ENCODE peak calls at places on chromosomes 1 and 21, in eight cellular contexts. One of them, this sample, is unnamed.
A peak's percentile ranks its signal among the peaks of the same experiment; 100 is the strongest.

GRCh38 chr1:18175530-18176377 is 68.2 kb downstream of the IGSF21 start:
- DNase-seq in adipocyte: no peak
- DNase-seq in transverse colon: no peak
- DNase-seq in upper lobe of right lung: no peak
- DNase-seq in esophagus muscularis mucosa: no peak
- DNase-seq in HCT116: no peak
- DNase-seq in heart right ventricle: peak; percentile 56
- DNase-seq in left lung: no peak
- DNase-seq in this sample: no peak

GRCh38 chr1:224565611-224566406 is 50.3 kb upstream of the CNIH3 start:
- DNase-seq in adipocyte: no peak
- DNase-seq in transverse colon: no peak
- DNase-seq in upper lobe of right lung: no peak
- DNase-seq in esophagus muscularis mucosa: peak; percentile 5
- DNase-seq in HCT116: no peak
- DNase-seq in heart right ventricle: no peak
- DNase-seq in left lung: no peak
- DNase-seq in this sample: no peak

GRCh38 chr1:31674626-31675025 is 29.2 kb downstream of the COL16A1 start:
- DNase-seq in adipocyte: peak; percentile 43
- DNase-seq in transverse colon: no peak
- DNase-seq in upper lobe of right lung: no peak
- DNase-seq in esophagus muscularis mucosa: no peak
- DNase-seq in HCT116: no peak
- DNase-seq in heart right ventricle: no peak
- DNase-seq in left lung: no peak
- DNase-seq in this sample: no peak

GRCh38 chr1:61295818-61296537 is 213.6 kb downstream of the NFIA start:
- DNase-seq in adipocyte: no peak
- DNase-seq in transverse colon: no peak
- DNase-seq in upper lobe of right lung: no peak
- DNase-seq in esophagus muscularis mucosa: no peak
- DNase-seq in HCT116: no peak
- DNase-seq in heart right ventricle: no peak
- DNase-seq in left lung: no peak
- DNase-seq in this sample: no peak

GRCh38 chr21:43864806-43865470 is at the start of gene AGPAT3:
- DNase-seq in adipocyte: peak; percentile 70
- DNase-seq in transverse colon: no peak
- DNase-seq in upper lobe of right lung: no peak
- DNase-seq in esophagus muscularis mucosa: no peak
- DNase-seq in HCT116: no peak
- DNase-seq in heart right ventricle: no peak
- DNase-seq in left lung: no peak
- DNase-seq in this sample: no peak

GRCh38 chr1:180092931-180093650 is 61.6 kb upstream of the QSOX1 start:
- DNase-seq in adipocyte: peak; percentile 38
- DNase-seq in transverse colon: no peak
- DNase-seq in upper lobe of right lung: no peak
- DNase-seq in esophagus muscularis mucosa: no peak
- DNase-seq in HCT116: no peak
- DNase-seq in heart right ventricle: no peak
- DNase-seq in left lung: no peak
- DNase-seq in this sample: no peak

GRCh38 chr1:4594286-4594991 is 60.0 kb upstream of the AJAP1 start:
- DNase-seq in adipocyte: no peak
- DNase-seq in transverse colon: no peak
- DNase-seq in upper lobe of right lung: no peak
- DNase-seq in esophagus muscularis mucosa: no peak
- DNase-seq in HCT116: no peak
- DNase-seq in heart right ventricle: no peak
- DNase-seq in left lung: no peak
- DNase-seq in this sample: no peak

GRCh38 chr21:38376693-38377092 is 119.9 kb downstream of the KCNJ15 start:
- DNase-seq in adipocyte: no peak
- DNase-seq in transverse colon: no peak
- DNase-seq in upper lobe of right lung: no peak
- DNase-seq in esophagus muscularis mucosa: peak; percentile 89
- DNase-seq in HCT116: no peak
- DNase-seq in heart right ventricle: no peak
- DNase-seq in left lung: no peak
- DNase-seq in this sample: no peak

GRCh38 chr1:158600735-158601134 is 4.3 kb upstream of the OR10Z1 start:
- DNase-seq in adipocyte: no peak
- DNase-seq in transverse colon: no peak
- DNase-seq in upper lobe of right lung: no peak
- DNase-seq in esophagus muscularis mucosa: no peak
- DNase-seq in HCT116: no peak
- DNase-seq in heart right ventricle: no peak
- DNase-seq in left lung: no peak
- DNase-seq in this sample: no peak

GRCh38 chr1:192225266-192225665 is 67.0 kb downstream of the RGS18 start:
- DNase-seq in adipocyte: no peak
- DNase-seq in transverse colon: no peak
- DNase-seq in upper lobe of right lung: no peak
- DNase-seq in esophagus muscularis mucosa: no peak
- DNase-seq in HCT116: no peak
- DNase-seq in heart right ventricle: no peak
- DNase-seq in left lung: no peak
- DNase-seq in this sample: no peak

GRCh38 chr1:198220428-198220827 is 63.6 kb downstream of the NEK7 start:
- DNase-seq in adipocyte: peak; percentile 54
- DNase-seq in transverse colon: no peak
- DNase-seq in upper lobe of right lung: no peak
- DNase-seq in esophagus muscularis mucosa: no peak
- DNase-seq in HCT116: peak; percentile 82
- DNase-seq in heart right ventricle: no peak
- DNase-seq in left lung: no peak
- DNase-seq in this sample: no peak

GRCh38 chr1:10909697-10910489 is 102.6 kb upstream of the TARDBP start:
- DNase-seq in adipocyte: peak; percentile 28
- DNase-seq in transverse colon: peak; percentile 78
- DNase-seq in upper lobe of right lung: peak; percentile 90
- DNase-seq in esophagus muscularis mucosa: no peak
- DNase-seq in HCT116: no peak
- DNase-seq in heart right ventricle: no peak
- DNase-seq in left lung: peak; percentile 55
- DNase-seq in this sample: peak; percentile 69

GRCh38 chr1:175933801-175934200 is 190.4 kb upstream of the TNR start:
- DNase-seq in adipocyte: no peak
- DNase-seq in transverse colon: no peak
- DNase-seq in upper lobe of right lung: no peak
- DNase-seq in esophagus muscularis mucosa: no peak
- DNase-seq in HCT116: no peak
- DNase-seq in heart right ventricle: peak; percentile 38
- DNase-seq in left lung: no peak
- DNase-seq in this sample: no peak

GRCh38 chr1:180482425-180483275 is 19.7 kb downstream of the ACBD6 start:
- DNase-seq in adipocyte: peak; percentile 89
- DNase-seq in transverse colon: no peak
- DNase-seq in upper lobe of right lung: no peak
- DNase-seq in esophagus muscularis mucosa: no peak
- DNase-seq in HCT116: no peak
- DNase-seq in heart right ventricle: peak; percentile 13
- DNase-seq in left lung: no peak
- DNase-seq in this sample: no peak

GRCh38 chr1:240004086-240004749 is 87.5 kb upstream of the FMN2 start:
- DNase-seq in adipocyte: peak; percentile 48
- DNase-seq in transverse colon: no peak
- DNase-seq in upper lobe of right lung: no peak
- DNase-seq in esophagus muscularis mucosa: no peak
- DNase-seq in HCT116: no peak
- DNase-seq in heart right ventricle: no peak
- DNase-seq in left lung: no peak
- DNase-seq in this sample: no peak

GRCh38 chr1:218353656-218354055 is 8.5 kb downstream of the TGFB2 start:
- DNase-seq in adipocyte: no peak
- DNase-seq in transverse colon: no peak
- DNase-seq in upper lobe of right lung: no peak
- DNase-seq in esophagus muscularis mucosa: no peak
- DNase-seq in HCT116: no peak
- DNase-seq in heart right ventricle: no peak
- DNase-seq in left lung: no peak
- DNase-seq in this sample: no peak

GRCh38 chr1:47658161-47658920 is 220.5 kb downstream of the FOXD2 start:
- DNase-seq in adipocyte: no peak
- DNase-seq in transverse colon: no peak
- DNase-seq in upper lobe of right lung: peak; percentile 38
- DNase-seq in esophagus muscularis mucosa: no peak
- DNase-seq in HCT116: no peak
- DNase-seq in heart right ventricle: no peak
- DNase-seq in left lung: no peak
- DNase-seq in this sample: no peak

GRCh38 chr1:230713915-230714764 is at the start of gene AGT:
- DNase-seq in adipocyte: peak; percentile 86
- DNase-seq in transverse colon: peak; percentile 48
- DNase-seq in upper lobe of right lung: no peak
- DNase-seq in esophagus muscularis mucosa: no peak
- DNase-seq in HCT116: no peak
- DNase-seq in heart right ventricle: peak; percentile 84
- DNase-seq in left lung: peak; percentile 47
- DNase-seq in this sample: no peak

GRCh38 chr21:37368536-37369279 is 2.1 kb downstream of the DYRK1A start:
- DNase-seq in adipocyte: peak; percentile 45
- DNase-seq in transverse colon: no peak
- DNase-seq in upper lobe of right lung: no peak
- DNase-seq in esophagus muscularis mucosa: no peak
- DNase-seq in HCT116: no peak
- DNase-seq in heart right ventricle: no peak
- DNase-seq in left lung: no peak
- DNase-seq in this sample: no peak
- H3K4me1 ChIP-seq in adipocyte: peaks cover 41% of the 10 kb centered on the region
- H3K4me1 ChIP-seq in transverse colon: peaks cover 52% of the 10 kb centered on the region
- H3K4me1 ChIP-seq in upper lobe of right lung: peaks cover 49% of the 10 kb centered on the region
- H3K4me1 ChIP-seq in esophagus muscularis mucosa: peaks cover 64% of the 10 kb centered on the region
- H3K4me1 ChIP-seq in HCT116: peaks cover 48% of the 10 kb centered on the region
- H3K4me1 ChIP-seq in heart right ventricle: peaks cover 67% of the 10 kb centered on the region
- H3K4me1 ChIP-seq in left lung: peaks cover 9% of the 10 kb centered on the region
- H3K4me1 ChIP-seq in this sample: peaks cover 34% of the 10 kb centered on the region

GRCh38 chr1:12168451-12169160 is 1.8 kb downstream of the TNFRSF1B start:
- DNase-seq in adipocyte: no peak
- DNase-seq in transverse colon: no peak
- DNase-seq in upper lobe of right lung: no peak
- DNase-seq in esophagus muscularis mucosa: no peak
- DNase-seq in HCT116: no peak
- DNase-seq in heart right ventricle: peak; percentile 65
- DNase-seq in left lung: no peak
- DNase-seq in this sample: no peak
- H3K4me1 ChIP-seq in adipocyte: peaks cover 30% of the 10 kb centered on the region
- H3K4me1 ChIP-seq in transverse colon: peaks cover 19% of the 10 kb centered on the region
- H3K4me1 ChIP-seq in upper lobe of right lung: peaks cover 44% of the 10 kb centered on the region
- H3K4me1 ChIP-seq in esophagus muscularis mucosa: peaks cover 64% of the 10 kb centered on the region
- H3K4me1 ChIP-seq in HCT116: no peaks in the 10 kb centered on the region
- H3K4me1 ChIP-seq in heart right ventricle: peaks cover 63% of the 10 kb centered on the region
- H3K4me1 ChIP-seq in left lung: peaks cover 6% of the 10 kb centered on the region
- H3K4me1 ChIP-seq in this sample: peaks cover 4% of the 10 kb centered on the region

DNA sequence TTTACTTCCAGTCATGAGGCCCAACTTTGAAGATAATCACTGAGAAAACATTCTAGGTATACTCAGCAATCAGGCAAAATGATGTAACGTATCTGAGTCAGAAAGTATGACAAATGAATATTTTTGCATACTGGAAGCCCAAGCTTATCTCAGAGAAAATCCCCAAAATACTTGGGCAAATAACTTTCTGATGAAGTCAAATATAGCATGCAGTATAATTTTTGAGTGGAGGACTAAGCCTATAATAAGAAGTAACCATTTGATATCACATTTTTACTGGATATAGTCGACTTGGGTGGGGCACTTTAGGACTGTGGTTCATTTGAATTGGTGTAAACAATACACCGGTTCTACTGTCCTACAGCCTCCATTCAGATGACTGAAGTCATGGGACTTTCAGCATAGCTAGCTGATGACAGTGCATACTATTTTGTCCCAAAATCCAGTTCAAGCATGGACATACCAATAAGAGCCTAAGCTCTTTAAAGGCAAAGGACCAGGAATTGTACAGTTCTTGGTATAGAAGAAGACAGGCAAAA is 2.3 kb upstream of the GADD45A start:
- DNase-seq in adipocyte: peak; percentile 86
- DNase-seq in transverse colon: no peak
- DNase-seq in upper lobe of right lung: no peak
- DNase-seq in esophagus muscularis mucosa: no peak
- DNase-seq in HCT116: no peak
- DNase-seq in heart right ventricle: no peak
- DNase-seq in left lung: no peak
- DNase-seq in this sample: no peak
- H3K4me1 ChIP-seq in adipocyte: peaks cover 30% of the 10 kb centered on the region
- H3K4me1 ChIP-seq in transverse colon: peaks cover 27% of the 10 kb centered on the region
- H3K4me1 ChIP-seq in upper lobe of right lung: peaks cover 19% of the 10 kb centered on the region
- H3K4me1 ChIP-seq in esophagus muscularis mucosa: peaks cover 32% of the 10 kb centered on the region
- H3K4me1 ChIP-seq in HCT116: peaks cover 26% of the 10 kb centered on the region
- H3K4me1 ChIP-seq in heart right ventricle: peaks cover 33% of the 10 kb centered on the region
- H3K4me1 ChIP-seq in left lung: peaks cover 12% of the 10 kb centered on the region
- H3K4me1 ChIP-seq in this sample: peaks cover 20% of the 10 kb centered on the region

DNA sequence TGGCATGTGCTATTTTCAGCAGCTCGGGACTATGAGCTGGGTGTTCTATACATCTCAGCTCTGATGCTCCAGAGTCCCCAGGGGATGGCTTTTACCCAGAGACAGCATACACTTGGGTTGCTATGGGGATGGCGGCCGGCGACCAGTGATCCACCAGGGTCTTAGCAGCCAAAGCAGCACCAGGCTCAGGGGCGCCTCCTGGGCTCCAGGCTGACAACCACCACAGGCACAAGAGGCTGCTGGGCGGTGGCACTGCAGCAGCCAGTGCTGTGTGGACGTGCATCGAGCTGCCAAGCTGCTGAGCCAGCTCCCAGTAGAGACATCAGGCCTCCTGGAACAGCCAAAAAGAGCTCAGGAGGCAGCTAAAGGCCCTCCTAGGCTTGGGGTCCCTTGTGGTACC is 37.6 kb upstream of the CLSTN1 start:
- DNase-seq in adipocyte: no peak
- DNase-seq in transverse colon: no peak
- DNase-seq in upper lobe of right lung: no peak
- DNase-seq in esophagus muscularis mucosa: no peak
- DNase-seq in HCT116: no peak
- DNase-seq in heart right ventricle: no peak
- DNase-seq in left lung: no peak
- DNase-seq in this sample: no peak
- H3K4me1 ChIP-seq in adipocyte: no peaks in the 10 kb centered on the region
- H3K4me1 ChIP-seq in transverse colon: no peaks in the 10 kb centered on the region
- H3K4me1 ChIP-seq in upper lobe of right lung: no peaks in the 10 kb centered on the region
- H3K4me1 ChIP-seq in esophagus muscularis mucosa: peaks cover 11% of the 10 kb centered on the region
- H3K4me1 ChIP-seq in HCT116: no peaks in the 10 kb centered on the region
- H3K4me1 ChIP-seq in heart right ventricle: peaks cover 18% of the 10 kb centered on the region
- H3K4me1 ChIP-seq in left lung: no peaks in the 10 kb centered on the region
- H3K4me1 ChIP-seq in this sample: no peaks in the 10 kb centered on the region

This sample was measured in mucosa of descending colon.